ENCODE peak calls at places on chromosomes 2 and 18, in eight cellular contexts. D is breast epithelium, W is PC-9, C is endothelial cell, A is thoracic aorta, I is left lung, E is MM.1S, L is NB4. S is an unnamed sample.

GRCh38 chr18:72830109-72830508 is 37.7 kb downstream of the NETO1 start:
- DNase-seq in L (peak; percentile 44), I (no peak), D (no peak), C (peak; percentile 66), W (peak; percentile 23), A (no peak), E (peak; percentile 18), S (peak; percentile 60)

GRCh38 chr2:97747716-97748115 is 34.3 kb downstream of the ZAP70 start:
- DNase-seq in L (no peak), D (no peak), A (no peak), E (no peak), I (peak; percentile 10), W (no peak), C (no peak), S (no peak)

GRCh38 chr18:50178601-50179000 is 16.3 kb downstream of the MYO5B start:
- DNase-seq in A (no peak), L (no peak), W (no peak), C (no peak), D (no peak), I (no peak), E (no peak), S (no peak)

GRCh38 chr18:8999872-9000271 is 102.6 kb upstream of the NDUFV2 start:
- DNase-seq in A (no peak), E (no peak), W (no peak), D (no peak), C (no peak), I (no peak), L (no peak), S (no peak)

GRCh38 chr2:157246212-157247067 is 11.1 kb upstream of the GALNT5 start:
- DNase-seq in E (no peak), I (no peak), D (no peak), C (no peak), L (no peak), A (no peak), W (peak; percentile 12), S (no peak)

GRCh38 chr18:62925031-62925688 is 209.8 kb downstream of the PHLPP1 start:
- DNase-seq in C (no peak), A (no peak), I (no peak), W (no peak), D (no peak), E (no peak), L (no peak), S (no peak)

GRCh38 chr2:102063948-102064678 is 72.4 kb downstream of the IL1R2 start:
- DNase-seq in E (no peak), D (peak; percentile 82), W (peak; percentile 75), I (peak; percentile 92), C (no peak), A (peak; percentile 93), L (peak; percentile 99), S (no peak)

GRCh38 chr18:63741769-63742168 is 33.4 kb upstream of the SERPINB7 start:
- DNase-seq in I (no peak), A (no peak), C (no peak), D (no peak), L (peak; percentile 16), E (no peak), W (no peak), S (no peak)

GRCh38 chr2:181430406-181431199 is 26.6 kb upstream of the ITGA4 start:
- DNase-seq in L (peak; percentile 82), A (no peak), I (no peak), E (peak; percentile 59), C (no peak), W (no peak), D (no peak), S (no peak)

GRCh38 chr2:98479959-98480524 is 35.4 kb downstream of the INPP4A start:
- DNase-seq in W (peak; percentile 93), D (no peak), C (peak; percentile 8), L (peak; percentile 85), A (no peak), E (peak; percentile 82), I (no peak), S (no peak)

GRCh38 chr2:28580078-28580477 is 84.2 kb downstream of the PLB1 start:
- DNase-seq in L (no peak), C (no peak), I (peak; percentile 10), E (no peak), D (no peak), W (no peak), A (no peak), S (no peak)

GRCh38 chr2:165886487-165887146 is 67.0 kb downstream of the TTC21B start:
- DNase-seq in E (no peak), A (no peak), W (no peak), D (no peak), I (no peak), C (no peak), L (no peak), S (no peak)

GRCh38 chr2:11681722-11682589 is 12.0 kb upstream of the NTSR2 start:
- DNase-seq in L (peak; percentile 67), D (no peak), C (peak; percentile 53), A (no peak), E (peak; percentile 58), W (peak; percentile 60), I (no peak), S (peak; percentile 63)

GRCh38 chr2:3807853-3808252 is 104.5 kb downstream of the DCDC2C start:
- DNase-seq in D (no peak), L (peak; percentile 41), C (no peak), E (no peak), I (no peak), W (no peak), A (no peak), S (no peak)

GRCh38 chr2:159362816-159363251 is 76.3 kb upstream of the WDSUB1 start:
- DNase-seq in A (no peak), W (no peak), L (peak; percentile 55), D (no peak), E (no peak), C (no peak), I (no peak), S (no peak)

GRCh38 chr18:12279781-12280531 is 25.8 kb downstream of the CIDEA start:
- DNase-seq in I (no peak), D (no peak), A (no peak), L (no peak), W (no peak), E (no peak), C (no peak), S (no peak)

GRCh38 chr2:232982926-232983668 is 30.0 kb downstream of the NGEF start:
- DNase-seq in A (no peak), L (no peak), W (no peak), E (no peak), D (peak; percentile 17), C (peak; percentile 18), I (no peak), S (no peak)
- TF ChIP-seq CTCF in A (no peak), L (peak; percentile 8), W (no peak), E (no peak), D (no peak), C (no peak), I (no peak), S (no peak)

GRCh38 chr2:169694113-169694893 is at the start of the genes CFAP210 and PHOSPHO2:
- DNase-seq in W (peak; percentile 93), I (peak; percentile 99), E (peak; percentile 97), A (peak; percentile 100), L (peak; percentile 97), D (peak; percentile 100), C (peak; percentile 98), S (peak; percentile 91)
- TF ChIP-seq CTCF in W (no peak), I (no peak), E (no peak), A (no peak), L (no peak), D (no peak), C (no peak), S (no peak)

GRCh38 chr2:24919977-24920812 is at the start of gene ADCY3:
- DNase-seq in C (peak; percentile 48), W (peak; percentile 48), L (peak; percentile 39), D (peak; percentile 52), A (no peak), I (peak; percentile 49), E (peak; percentile 91), S (peak; percentile 33)

GRCh38 chr2:24918326-24919099 is 1.5 kb downstream of the ADCY3 start:
- DNase-seq in W (no peak), L (no peak), A (no peak), I (no peak), D (no peak), C (no peak), E (no peak), S (no peak)

GRCh38 chr2:24920813-24921441 is 890 bp upstream of the ADCY3 start:
- DNase-seq in A (no peak), W (no peak), C (no peak), I (no peak), L (peak; percentile 25), E (peak; percentile 58), D (peak; percentile 28), S (no peak)

GRCh38 chr2:24917731-24918325 is 2.2 kb downstream of the ADCY3 start:
- DNase-seq in W (no peak), I (no peak), C (no peak), A (no peak), L (no peak), D (no peak), E (no peak), S (no peak)

DNA sequence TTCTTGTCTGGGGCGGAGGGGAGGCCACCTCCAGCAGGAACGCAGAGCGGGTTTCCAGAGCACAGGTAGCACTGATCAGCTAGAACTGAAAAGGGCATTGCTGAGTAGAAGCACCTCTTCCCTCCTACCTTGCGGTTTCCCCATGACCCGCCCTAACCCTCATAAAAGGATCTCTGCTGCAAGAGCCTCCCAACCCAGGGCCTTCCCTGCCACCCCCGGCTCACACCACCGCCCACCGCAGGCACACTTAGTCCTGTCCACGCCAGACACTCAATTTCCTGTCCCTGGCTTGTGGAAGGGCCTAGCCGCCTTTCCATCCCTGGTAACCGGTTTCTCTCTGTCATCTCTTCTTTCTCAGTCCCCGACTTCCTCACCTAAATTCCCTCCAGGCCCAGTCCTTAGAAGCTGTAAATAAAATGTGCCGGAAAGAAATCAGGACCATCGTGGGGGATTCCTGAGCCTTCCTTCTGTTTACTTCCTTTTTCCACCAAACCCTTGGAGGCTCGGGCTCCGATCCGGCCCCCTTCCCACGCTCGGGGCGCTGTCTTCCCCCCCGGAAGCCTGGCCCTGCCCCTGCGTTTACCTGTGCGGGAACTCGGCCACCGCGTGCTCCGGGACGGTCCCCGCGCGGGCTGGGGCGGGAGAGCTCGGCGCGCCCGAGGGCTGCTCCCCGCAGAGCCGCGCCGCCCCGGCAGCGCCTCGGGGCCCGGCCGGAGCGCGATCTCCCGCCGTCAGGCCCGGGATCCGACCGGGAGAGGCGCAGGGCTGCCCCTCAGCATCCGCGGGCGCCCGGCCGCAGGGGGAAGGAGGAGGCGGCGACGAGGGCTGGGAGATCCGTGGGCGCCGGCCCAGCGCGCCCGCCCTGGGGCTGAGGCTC is 699 bp downstream of the ADCY3 start:
- DNase-seq in E (peak; percentile 85), I (no peak), A (no peak), W (peak; percentile 29), C (peak; percentile 34), D (peak; percentile 48), L (peak; percentile 59), S (no peak)
- TF ChIP-seq CTCF in E (no peak), I (no peak), A (no peak), W (no peak), C (no peak), D (no peak), L (no peak), S (no peak)

DNA sequence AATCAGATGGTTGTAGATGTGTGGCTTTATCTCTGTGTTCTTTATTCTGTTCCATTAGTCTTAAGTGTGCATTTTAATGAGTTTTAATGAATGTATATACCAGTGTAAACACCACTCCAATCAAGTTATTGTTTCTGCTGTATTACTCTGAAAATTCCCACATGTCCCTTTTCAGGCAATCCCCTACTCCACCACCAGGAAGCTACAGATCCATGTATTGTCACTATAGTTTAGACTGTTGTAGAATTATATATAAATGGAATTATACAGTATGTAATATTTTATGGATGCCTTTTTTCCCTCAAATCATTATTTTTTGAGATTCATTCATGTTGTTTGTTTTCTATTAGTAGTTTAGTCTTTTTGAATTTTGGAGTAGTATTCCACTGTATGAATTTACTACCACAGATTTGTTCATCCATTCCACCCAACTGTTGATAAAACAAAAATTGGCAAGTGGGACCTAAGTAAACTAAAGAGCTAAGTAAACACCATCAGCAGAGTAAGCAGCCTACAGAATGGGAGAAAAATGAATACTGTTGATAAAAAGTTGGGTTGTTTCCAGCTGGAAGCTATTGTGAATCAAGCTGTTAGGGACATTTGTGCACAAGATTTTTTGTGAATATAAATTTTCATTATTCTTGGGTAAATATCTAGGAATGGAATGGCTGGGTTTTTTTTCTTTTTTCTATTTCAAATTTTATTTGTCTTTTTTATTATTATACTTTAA is 262.0 kb downstream of the CAMKMT start:
- DNase-seq in W (no peak), E (no peak), L (no peak), D (no peak), I (no peak), C (no peak), A (no peak), S (no peak)
- TF ChIP-seq CTCF in W (peak; percentile 38), E (no peak), L (no peak), D (no peak), I (no peak), C (peak; percentile 59), A (no peak), S (peak; percentile 29)

S was measured in progenitor cell of endocrine pancreas.